ENCODE peak calls at places on chromosome 22, in eight cellular contexts. One of them, this sample, is unnamed.

GRCh38 chr22:45240810-45241631 is at the start of gene KIAA0930:
- DNase-seq in SK-N-SH: peak; percentile 100
- DNase-seq in DND-41: peak; percentile 86
- DNase-seq in PC-9: peak; percentile 56
- DNase-seq in body of pancreas: peak; percentile 82
- DNase-seq in CD8-positive, alpha-beta T cell: peak; percentile 73
- DNase-seq in heart left ventricle: peak; percentile 84
- DNase-seq in tibial nerve: peak; percentile 73
- DNase-seq in this sample: peak; percentile 92

GRCh38 chr22:27671413-27671721 is 130.2 kb downstream of the MN1 start:
- DNase-seq in SK-N-SH: no peak
- DNase-seq in DND-41: no peak
- DNase-seq in PC-9: no peak
- DNase-seq in body of pancreas: no peak
- DNase-seq in CD8-positive, alpha-beta T cell: no peak
- DNase-seq in heart left ventricle: no peak
- DNase-seq in tibial nerve: no peak
- DNase-seq in this sample: no peak

GRCh38 chr22:46835288-46835687 is 72.8 kb downstream of the TBC1D22A start:
- DNase-seq in SK-N-SH: no peak
- DNase-seq in DND-41: no peak
- DNase-seq in PC-9: no peak
- DNase-seq in body of pancreas: no peak
- DNase-seq in CD8-positive, alpha-beta T cell: no peak
- DNase-seq in heart left ventricle: no peak
- DNase-seq in tibial nerve: no peak
- DNase-seq in this sample: no peak

GRCh38 chr22:38959574-38959973 is 2.2 kb downstream of the APOBEC3A start:
- DNase-seq in SK-N-SH: no peak
- DNase-seq in DND-41: no peak
- DNase-seq in PC-9: no peak
- DNase-seq in body of pancreas: no peak
- DNase-seq in CD8-positive, alpha-beta T cell: no peak
- DNase-seq in heart left ventricle: no peak
- DNase-seq in tibial nerve: no peak
- DNase-seq in this sample: peak; percentile 22

GRCh38 chr22:42966389-42966998 is 48.5 kb downstream of the PACSIN2 start:
- DNase-seq in SK-N-SH: no peak
- DNase-seq in DND-41: no peak
- DNase-seq in PC-9: no peak
- DNase-seq in body of pancreas: no peak
- DNase-seq in CD8-positive, alpha-beta T cell: no peak
- DNase-seq in heart left ventricle: no peak
- DNase-seq in tibial nerve: no peak
- DNase-seq in this sample: no peak

GRCh38 chr22:43711681-43712080 is 100.4 kb downstream of the EFCAB6 start:
- DNase-seq in SK-N-SH: no peak
- DNase-seq in DND-41: no peak
- DNase-seq in PC-9: no peak
- DNase-seq in body of pancreas: no peak
- DNase-seq in CD8-positive, alpha-beta T cell: no peak
- DNase-seq in heart left ventricle: no peak
- DNase-seq in tibial nerve: no peak
- DNase-seq in this sample: no peak

GRCh38 chr22:30208631-30209603 is 37.6 kb downstream of the LIF start:
- DNase-seq in SK-N-SH: peak; percentile 61
- DNase-seq in DND-41: no peak
- DNase-seq in PC-9: peak; percentile 55
- DNase-seq in body of pancreas: peak; percentile 45
- DNase-seq in CD8-positive, alpha-beta T cell: no peak
- DNase-seq in heart left ventricle: peak; percentile 84
- DNase-seq in tibial nerve: peak; percentile 52
- DNase-seq in this sample: peak; percentile 88

GRCh38 chr22:21764038-21764804 is 28.6 kb upstream of the YPEL1 start:
- DNase-seq in SK-N-SH: no peak
- DNase-seq in DND-41: no peak
- DNase-seq in PC-9: no peak
- DNase-seq in body of pancreas: no peak
- DNase-seq in CD8-positive, alpha-beta T cell: no peak
- DNase-seq in heart left ventricle: no peak
- DNase-seq in tibial nerve: no peak
- DNase-seq in this sample: peak; percentile 25

GRCh38 chr22:29717789-29718188 is 2.0 kb upstream of the CABP7 start:
- DNase-seq in SK-N-SH: no peak
- DNase-seq in DND-41: no peak
- DNase-seq in PC-9: no peak
- DNase-seq in body of pancreas: no peak
- DNase-seq in CD8-positive, alpha-beta T cell: no peak
- DNase-seq in heart left ventricle: no peak
- DNase-seq in tibial nerve: no peak
- DNase-seq in this sample: no peak

GRCh38 chr22:41563051-41563711 is 2.4 kb downstream of the CSDC2 start:
- DNase-seq in SK-N-SH: no peak
- DNase-seq in DND-41: no peak
- DNase-seq in PC-9: peak; percentile 49
- DNase-seq in body of pancreas: no peak
- DNase-seq in CD8-positive, alpha-beta T cell: no peak
- DNase-seq in heart left ventricle: peak; percentile 65
- DNase-seq in tibial nerve: no peak
- DNase-seq in this sample: peak; percentile 83

GRCh38 chr22:46233231-46233630 is 16.9 kb downstream of the CDPF1 start:
- DNase-seq in SK-N-SH: no peak
- DNase-seq in DND-41: peak; percentile 59
- DNase-seq in PC-9: no peak
- DNase-seq in body of pancreas: peak; percentile 69
- DNase-seq in CD8-positive, alpha-beta T cell: no peak
- DNase-seq in heart left ventricle: peak; percentile 80
- DNase-seq in tibial nerve: no peak
- DNase-seq in this sample: peak; percentile 86

GRCh38 chr22:43001271-43002197 is 13.4 kb downstream of the PACSIN2 start:
- DNase-seq in SK-N-SH: no peak
- DNase-seq in DND-41: peak; percentile 23
- DNase-seq in PC-9: no peak
- DNase-seq in body of pancreas: no peak
- DNase-seq in CD8-positive, alpha-beta T cell: no peak
- DNase-seq in heart left ventricle: no peak
- DNase-seq in tibial nerve: no peak
- DNase-seq in this sample: peak; percentile 62

GRCh38 chr22:25407226-25407858 is 157.1 kb upstream of the GRK3 start:
- DNase-seq in SK-N-SH: no peak
- DNase-seq in DND-41: no peak
- DNase-seq in PC-9: no peak
- DNase-seq in body of pancreas: no peak
- DNase-seq in CD8-positive, alpha-beta T cell: no peak
- DNase-seq in heart left ventricle: no peak
- DNase-seq in tibial nerve: no peak
- DNase-seq in this sample: no peak

GRCh38 chr22:45329536-45329936 is 19.8 kb downstream of the FAM118A start:
- DNase-seq in SK-N-SH: peak; percentile 94
- DNase-seq in DND-41: no peak
- DNase-seq in PC-9: no peak
- DNase-seq in body of pancreas: no peak
- DNase-seq in CD8-positive, alpha-beta T cell: no peak
- DNase-seq in heart left ventricle: peak; percentile 89
- DNase-seq in tibial nerve: no peak
- DNase-seq in this sample: peak; percentile 74

DNA sequence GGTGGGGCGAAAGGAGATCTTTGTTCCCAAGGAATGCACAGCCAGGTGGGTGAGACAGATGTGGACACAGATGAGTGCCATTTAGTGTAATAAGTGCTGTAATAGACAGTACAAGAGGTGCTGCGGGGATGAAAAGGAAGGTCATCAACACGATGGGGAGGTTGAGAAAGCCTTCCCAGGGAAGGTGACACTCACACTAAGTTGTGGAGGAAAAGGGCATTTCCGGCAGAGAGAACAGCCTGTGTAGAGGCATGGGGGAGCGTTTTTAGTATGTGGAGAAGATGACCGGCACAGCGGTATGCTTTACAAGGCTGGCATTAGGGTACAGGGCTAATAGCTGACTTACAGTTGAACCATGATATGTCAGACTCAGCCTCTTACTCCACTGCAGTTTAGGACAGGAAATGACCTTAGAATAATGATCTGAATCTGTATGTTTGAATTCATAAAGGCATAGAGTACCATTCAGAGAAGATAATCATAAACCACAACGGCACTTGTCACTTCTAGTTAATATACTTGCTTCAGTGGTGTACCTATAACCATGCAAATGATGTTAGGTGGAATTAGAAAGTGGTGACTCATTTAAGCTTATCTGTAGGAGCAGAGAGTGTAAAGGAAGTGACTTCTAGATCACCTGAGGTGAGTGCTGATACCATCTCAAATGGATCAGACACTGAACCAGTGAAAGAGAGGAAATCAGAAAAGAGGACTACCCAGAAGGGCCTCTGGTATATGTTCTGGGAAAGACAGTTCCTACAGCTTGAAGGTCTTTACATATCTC is 60.6 kb downstream of the FAM83F start:
- DNase-seq in SK-N-SH: no peak
- DNase-seq in DND-41: no peak
- DNase-seq in PC-9: no peak
- DNase-seq in body of pancreas: no peak
- DNase-seq in CD8-positive, alpha-beta T cell: no peak
- DNase-seq in heart left ventricle: no peak
- DNase-seq in tibial nerve: no peak
- DNase-seq in this sample: no peak
- H3K4me1 ChIP-seq in SK-N-SH: peaks cover 2% of the 10 kb centered on the region
- H3K4me1 ChIP-seq in DND-41: peaks cover 34% of the 10 kb centered on the region
- H3K4me1 ChIP-seq in PC-9: peaks cover 18% of the 10 kb centered on the region
- H3K4me1 ChIP-seq in body of pancreas: peaks cover 36% of the 10 kb centered on the region
- H3K4me1 ChIP-seq in CD8-positive, alpha-beta T cell: peaks cover 83% of the 10 kb centered on the region
- H3K4me1 ChIP-seq in heart left ventricle: peaks cover 14% of the 10 kb centered on the region
- H3K4me1 ChIP-seq in tibial nerve: no peaks in the 10 kb centered on the region
- H3K4me1 ChIP-seq in this sample: no peaks in the 10 kb centered on the region

DNA sequence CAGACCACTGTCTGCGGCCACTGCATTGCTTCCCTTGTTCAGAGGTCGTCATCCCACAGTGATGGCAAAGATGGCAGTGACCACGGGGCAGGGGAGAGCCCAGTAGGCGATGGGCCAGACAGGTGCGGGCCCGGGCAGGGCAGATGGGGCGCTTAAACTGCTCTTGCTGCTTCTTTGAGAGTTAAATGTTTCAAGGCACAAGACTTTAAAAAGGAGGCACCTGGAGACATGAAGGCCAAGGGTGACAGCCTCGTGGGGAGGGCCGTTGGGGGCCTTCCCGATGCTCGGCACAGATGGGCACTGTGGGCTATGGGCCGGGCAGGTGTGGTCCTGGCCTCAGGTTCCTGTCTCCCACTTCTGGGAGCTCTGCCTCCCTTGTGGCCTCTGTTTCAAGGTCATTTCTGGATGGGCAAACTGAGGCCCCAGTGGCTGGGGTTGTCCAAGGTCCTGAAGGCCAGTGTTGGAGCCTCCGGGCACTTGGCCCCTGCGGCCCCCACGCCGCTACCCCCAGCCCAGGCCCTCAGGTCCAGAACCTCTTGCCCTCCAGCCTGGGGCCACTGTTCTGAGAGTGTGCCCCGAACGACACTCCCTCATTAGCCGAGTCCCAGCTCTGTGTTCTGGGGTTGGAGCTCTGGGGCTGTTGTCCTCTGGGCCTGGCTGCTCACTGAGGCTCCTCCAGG is 16.9 kb upstream of the CCDC188 start:
- DNase-seq in SK-N-SH: no peak
- DNase-seq in DND-41: no peak
- DNase-seq in PC-9: no peak
- DNase-seq in body of pancreas: no peak
- DNase-seq in CD8-positive, alpha-beta T cell: no peak
- DNase-seq in heart left ventricle: no peak
- DNase-seq in tibial nerve: no peak
- DNase-seq in this sample: no peak
- H3K4me3 ChIP-seq in SK-N-SH: no peak overlapping the region
- H3K4me3 ChIP-seq in DND-41: no peak overlapping the region
- H3K4me3 ChIP-seq in PC-9: no peak overlapping the region
- H3K4me3 ChIP-seq in body of pancreas: no peak overlapping the region
- H3K4me3 ChIP-seq in CD8-positive, alpha-beta T cell: no peak overlapping the region
- H3K4me3 ChIP-seq in heart left ventricle: no peak overlapping the region
- H3K4me3 ChIP-seq in tibial nerve: no peak overlapping the region
- H3K4me3 ChIP-seq in this sample: no peak overlapping the region

GRCh38 chr22:23140385-23140784 is 1.4 kb downstream of the RSPH14 start:
- DNase-seq in SK-N-SH: no peak
- DNase-seq in DND-41: no peak
- DNase-seq in PC-9: no peak
- DNase-seq in body of pancreas: no peak
- DNase-seq in CD8-positive, alpha-beta T cell: no peak
- DNase-seq in heart left ventricle: no peak
- DNase-seq in tibial nerve: no peak
- DNase-seq in this sample: no peak
- H3K27ac ChIP-seq in SK-N-SH: no peak overlapping the region
- H3K27ac ChIP-seq in DND-41: no peak overlapping the region
- H3K27ac ChIP-seq in PC-9: no peak overlapping the region
- H3K27ac ChIP-seq in body of pancreas: no peak overlapping the region
- H3K27ac ChIP-seq in CD8-positive, alpha-beta T cell: no peak overlapping the region
- H3K27ac ChIP-seq in heart left ventricle: no peak overlapping the region
- H3K27ac ChIP-seq in tibial nerve: no peak overlapping the region
- H3K27ac ChIP-seq in this sample: no peak overlapping the region

DNA sequence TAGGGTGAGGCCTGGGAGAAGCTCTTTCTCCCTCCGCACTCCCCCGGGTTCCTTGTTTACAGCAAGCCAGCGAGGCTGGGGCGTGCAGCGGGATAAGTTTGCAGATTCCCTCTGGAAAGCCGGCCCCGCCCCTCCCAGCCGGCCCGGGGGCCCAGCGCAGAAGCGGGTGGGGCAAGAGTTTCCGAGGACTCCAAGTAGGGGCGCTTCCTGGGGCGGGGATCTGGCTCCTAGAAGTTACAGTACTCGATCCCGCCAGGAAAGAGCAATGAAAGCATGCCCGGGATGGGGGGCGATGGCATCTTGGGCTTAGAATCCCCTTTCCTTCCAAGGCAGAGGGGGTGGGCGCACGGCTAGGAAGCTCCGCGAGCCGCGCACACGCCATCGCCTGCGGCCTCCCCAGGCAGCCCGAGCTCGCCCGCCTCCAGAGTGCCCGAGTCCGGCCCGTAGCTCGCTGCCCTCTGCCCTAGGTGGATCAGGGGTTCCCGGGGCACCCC is 385 bp downstream of the TST start:
- DNase-seq in SK-N-SH: peak; percentile 68
- DNase-seq in DND-41: no peak
- DNase-seq in PC-9: peak; percentile 65
- DNase-seq in body of pancreas: peak; percentile 51
- DNase-seq in CD8-positive, alpha-beta T cell: no peak
- DNase-seq in heart left ventricle: peak; percentile 81
- DNase-seq in tibial nerve: peak; percentile 54
- DNase-seq in this sample: peak; percentile 87
- H3K4me1 ChIP-seq in SK-N-SH: peaks cover 28% of the 10 kb centered on the region
- H3K4me1 ChIP-seq in DND-41: no peaks in the 10 kb centered on the region
- H3K4me1 ChIP-seq in PC-9: peaks cover 46% of the 10 kb centered on the region
- H3K4me1 ChIP-seq in body of pancreas: peaks cover 75% of the 10 kb centered on the region
- H3K4me1 ChIP-seq in CD8-positive, alpha-beta T cell: peaks cover 7% of the 10 kb centered on the region
- H3K4me1 ChIP-seq in heart left ventricle: peaks cover 18% of the 10 kb centered on the region
- H3K4me1 ChIP-seq in tibial nerve: no peaks in the 10 kb centered on the region
- H3K4me1 ChIP-seq in this sample: peaks cover 3% of the 10 kb centered on the region